ENCODE peak calls at places on chromosomes 12 and 14, in nine cellular contexts. One of them, this sample, is unnamed.
A peak's percentile ranks its signal among the peaks of the same experiment; 100 is the strongest.

GRCh38 chr12:50505386-50505827 is 622 bp downstream of the DIP2B start:
- DNase-seq in heart left ventricle: peak; percentile 49
- DNase-seq in IMR-90: no peak
- DNase-seq in kidney: peak; percentile 72
- DNase-seq in aorta: peak; percentile 49
- DNase-seq in endodermal cell: no peak
- DNase-seq in gastrocnemius medialis: no peak
- DNase-seq in naive thymus-derived CD4-positive, alpha-beta T cell: peak; percentile 32
- DNase-seq in right lobe of liver: peak; percentile 63
- DNase-seq in this sample: peak; percentile 27

GRCh38 chr12:95215925-95216324 is 1.3 kb downstream of the FGD6 start:
- DNase-seq in heart left ventricle: no peak
- DNase-seq in IMR-90: peak; percentile 75
- DNase-seq in kidney: no peak
- DNase-seq in aorta: no peak
- DNase-seq in endodermal cell: no peak
- DNase-seq in gastrocnemius medialis: no peak
- DNase-seq in naive thymus-derived CD4-positive, alpha-beta T cell: no peak
- DNase-seq in right lobe of liver: no peak
- DNase-seq in this sample: peak; percentile 71

GRCh38 chr14:68715032-68715924 is 77.6 kb downstream of the ZFP36L1 start:
- DNase-seq in heart left ventricle: no peak
- DNase-seq in IMR-90: peak; percentile 58
- DNase-seq in kidney: no peak
- DNase-seq in aorta: no peak
- DNase-seq in endodermal cell: no peak
- DNase-seq in gastrocnemius medialis: peak; percentile 66
- DNase-seq in naive thymus-derived CD4-positive, alpha-beta T cell: no peak
- DNase-seq in right lobe of liver: no peak
- DNase-seq in this sample: peak; percentile 87

GRCh38 chr12:64998327-64999156 is 122.6 kb downstream of the WIF1 start:
- DNase-seq in heart left ventricle: no peak
- DNase-seq in IMR-90: no peak
- DNase-seq in kidney: no peak
- DNase-seq in aorta: no peak
- DNase-seq in endodermal cell: no peak
- DNase-seq in gastrocnemius medialis: no peak
- DNase-seq in naive thymus-derived CD4-positive, alpha-beta T cell: no peak
- DNase-seq in right lobe of liver: no peak
- DNase-seq in this sample: peak; percentile 44

GRCh38 chr12:41141076-41141475 is 47.0 kb upstream of the PDZRN4 start:
- DNase-seq in heart left ventricle: no peak
- DNase-seq in IMR-90: no peak
- DNase-seq in kidney: no peak
- DNase-seq in aorta: no peak
- DNase-seq in endodermal cell: no peak
- DNase-seq in gastrocnemius medialis: no peak
- DNase-seq in naive thymus-derived CD4-positive, alpha-beta T cell: no peak
- DNase-seq in right lobe of liver: no peak
- DNase-seq in this sample: no peak

GRCh38 chr14:69650948-69651369 is 39.6 kb downstream of the SUSD6 start:
- DNase-seq in heart left ventricle: no peak
- DNase-seq in IMR-90: no peak
- DNase-seq in kidney: no peak
- DNase-seq in aorta: no peak
- DNase-seq in endodermal cell: peak; percentile 67
- DNase-seq in gastrocnemius medialis: no peak
- DNase-seq in naive thymus-derived CD4-positive, alpha-beta T cell: no peak
- DNase-seq in right lobe of liver: no peak
- DNase-seq in this sample: peak; percentile 40

GRCh38 chr14:59328410-59328809 is 136.8 kb downstream of the GPR135 start:
- DNase-seq in heart left ventricle: no peak
- DNase-seq in IMR-90: peak; percentile 27
- DNase-seq in kidney: no peak
- DNase-seq in aorta: no peak
- DNase-seq in endodermal cell: no peak
- DNase-seq in gastrocnemius medialis: no peak
- DNase-seq in naive thymus-derived CD4-positive, alpha-beta T cell: no peak
- DNase-seq in right lobe of liver: no peak
- DNase-seq in this sample: no peak

GRCh38 chr12:31034372-31034771 is 39.3 kb upstream of the DDX11 start:
- DNase-seq in heart left ventricle: no peak
- DNase-seq in IMR-90: no peak
- DNase-seq in kidney: no peak
- DNase-seq in aorta: no peak
- DNase-seq in endodermal cell: peak; percentile 30
- DNase-seq in gastrocnemius medialis: no peak
- DNase-seq in naive thymus-derived CD4-positive, alpha-beta T cell: no peak
- DNase-seq in right lobe of liver: no peak
- DNase-seq in this sample: no peak

GRCh38 chr14:62206456-62206855 is 444.2 kb downstream of the SNAPC1 start:
- DNase-seq in heart left ventricle: no peak
- DNase-seq in IMR-90: peak; percentile 54
- DNase-seq in kidney: no peak
- DNase-seq in aorta: no peak
- DNase-seq in endodermal cell: no peak
- DNase-seq in gastrocnemius medialis: no peak
- DNase-seq in naive thymus-derived CD4-positive, alpha-beta T cell: no peak
- DNase-seq in right lobe of liver: no peak
- DNase-seq in this sample: no peak

DNA sequence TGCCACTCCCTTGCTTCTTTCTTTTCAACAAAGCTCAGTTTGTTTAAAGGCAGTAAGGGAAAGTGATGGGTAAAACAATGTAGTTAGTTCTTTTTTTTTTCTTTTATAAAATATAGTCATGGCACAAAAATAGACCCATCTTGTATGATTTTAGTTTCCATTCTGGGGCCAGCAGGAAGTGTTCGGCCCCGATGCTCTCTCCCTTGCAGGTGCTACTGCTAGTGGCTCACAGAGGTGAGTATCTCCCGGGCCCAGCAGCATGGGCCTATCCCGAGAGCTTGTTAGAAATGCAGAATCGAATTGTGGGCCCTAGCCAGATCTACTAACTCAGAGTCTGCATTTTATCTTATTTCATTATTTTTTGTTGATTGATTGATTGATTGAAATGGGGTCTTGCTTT is 78.7 kb downstream of the SYNE3 start:
- DNase-seq in heart left ventricle: no peak
- DNase-seq in IMR-90: no peak
- DNase-seq in kidney: no peak
- DNase-seq in aorta: no peak
- DNase-seq in endodermal cell: no peak
- DNase-seq in gastrocnemius medialis: no peak
- DNase-seq in naive thymus-derived CD4-positive, alpha-beta T cell: no peak
- DNase-seq in right lobe of liver: no peak
- DNase-seq in this sample: no peak
- H3K4me1 ChIP-seq in heart left ventricle: no peaks in the 10 kb centered on the region
- H3K4me1 ChIP-seq in IMR-90: peaks cover 5% of the 10 kb centered on the region
- H3K4me1 ChIP-seq in kidney: peaks cover 7% of the 10 kb centered on the region
- H3K4me1 ChIP-seq in aorta: no peaks in the 10 kb centered on the region
- H3K4me1 ChIP-seq in endodermal cell: no peaks in the 10 kb centered on the region
- H3K4me1 ChIP-seq in gastrocnemius medialis: no peaks in the 10 kb centered on the region
- H3K4me1 ChIP-seq in naive thymus-derived CD4-positive, alpha-beta T cell: no peaks in the 10 kb centered on the region
- H3K4me1 ChIP-seq in right lobe of liver: peaks cover 22% of the 10 kb centered on the region
- H3K4me1 ChIP-seq in this sample: no peaks in the 10 kb centered on the region

GRCh38 chr14:87615822-87616679 is 376.9 kb downstream of the GALC start:
- DNase-seq in heart left ventricle: peak; percentile 30
- DNase-seq in IMR-90: peak; percentile 19
- DNase-seq in kidney: no peak
- DNase-seq in aorta: peak; percentile 48
- DNase-seq in endodermal cell: peak; percentile 93
- DNase-seq in gastrocnemius medialis: peak; percentile 11
- DNase-seq in naive thymus-derived CD4-positive, alpha-beta T cell: peak; percentile 11
- DNase-seq in right lobe of liver: no peak
- DNase-seq in this sample: peak; percentile 58
- H3K4me1 ChIP-seq in heart left ventricle: no peaks in the 10 kb centered on the region
- H3K4me1 ChIP-seq in IMR-90: no peaks in the 10 kb centered on the region
- H3K4me1 ChIP-seq in kidney: no peaks in the 10 kb centered on the region
- H3K4me1 ChIP-seq in aorta: no peaks in the 10 kb centered on the region
- H3K4me1 ChIP-seq in endodermal cell: no peaks in the 10 kb centered on the region
- H3K4me1 ChIP-seq in gastrocnemius medialis: no peaks in the 10 kb centered on the region
- H3K4me1 ChIP-seq in naive thymus-derived CD4-positive, alpha-beta T cell: no peaks in the 10 kb centered on the region
- H3K4me1 ChIP-seq in right lobe of liver: no peaks in the 10 kb centered on the region
- H3K4me1 ChIP-seq in this sample: no peaks in the 10 kb centered on the region

DNA sequence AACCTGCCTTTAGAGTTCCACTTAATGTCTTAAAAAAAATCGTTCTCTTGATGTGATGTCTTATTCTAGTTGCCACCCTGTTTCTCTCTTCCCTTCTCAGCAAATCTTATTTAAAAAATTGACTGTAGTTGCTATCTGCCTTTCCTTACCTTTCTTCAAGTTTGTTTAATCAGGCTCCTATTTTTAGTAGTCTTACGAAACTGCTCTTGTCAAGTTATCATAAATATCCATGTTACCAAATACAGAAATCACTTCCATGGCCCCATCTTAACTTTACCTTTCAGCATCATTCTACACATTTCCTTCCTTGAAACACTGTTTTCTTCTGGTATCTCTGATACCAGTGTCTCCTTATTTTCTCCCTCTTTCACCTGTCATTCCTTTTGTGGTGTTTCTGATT is 227.3 kb downstream of the ERC1 start:
- DNase-seq in heart left ventricle: no peak
- DNase-seq in IMR-90: no peak
- DNase-seq in kidney: no peak
- DNase-seq in aorta: no peak
- DNase-seq in endodermal cell: no peak
- DNase-seq in gastrocnemius medialis: no peak
- DNase-seq in naive thymus-derived CD4-positive, alpha-beta T cell: no peak
- DNase-seq in right lobe of liver: no peak
- DNase-seq in this sample: no peak
- H3K4me1 ChIP-seq in heart left ventricle: peaks cover 56% of the 10 kb centered on the region
- H3K4me1 ChIP-seq in IMR-90: peaks cover 7% of the 10 kb centered on the region
- H3K4me1 ChIP-seq in kidney: no peaks in the 10 kb centered on the region
- H3K4me1 ChIP-seq in aorta: peaks cover 3% of the 10 kb centered on the region
- H3K4me1 ChIP-seq in endodermal cell: no peaks in the 10 kb centered on the region
- H3K4me1 ChIP-seq in gastrocnemius medialis: peaks cover 39% of the 10 kb centered on the region
- H3K4me1 ChIP-seq in naive thymus-derived CD4-positive, alpha-beta T cell: no peaks in the 10 kb centered on the region
- H3K4me1 ChIP-seq in right lobe of liver: peaks cover 22% of the 10 kb centered on the region
- H3K4me1 ChIP-seq in this sample: peaks cover 13% of the 10 kb centered on the region

GRCh38 chr14:99196310-99196650 is 75.7 kb downstream of the BCL11B start:
- DNase-seq in heart left ventricle: no peak
- DNase-seq in IMR-90: no peak
- DNase-seq in kidney: peak; percentile 59
- DNase-seq in aorta: no peak
- DNase-seq in endodermal cell: no peak
- DNase-seq in gastrocnemius medialis: no peak
- DNase-seq in naive thymus-derived CD4-positive, alpha-beta T cell: no peak
- DNase-seq in right lobe of liver: no peak
- DNase-seq in this sample: no peak
- H3K4me1 ChIP-seq in heart left ventricle: peaks cover 10% of the 10 kb centered on the region
- H3K4me1 ChIP-seq in IMR-90: no peaks in the 10 kb centered on the region
- H3K4me1 ChIP-seq in kidney: peaks cover 9% of the 10 kb centered on the region
- H3K4me1 ChIP-seq in aorta: no peaks in the 10 kb centered on the region
- H3K4me1 ChIP-seq in endodermal cell: no peaks in the 10 kb centered on the region
- H3K4me1 ChIP-seq in gastrocnemius medialis: peaks cover 15% of the 10 kb centered on the region
- H3K4me1 ChIP-seq in naive thymus-derived CD4-positive, alpha-beta T cell: peaks cover 82% of the 10 kb centered on the region
- H3K4me1 ChIP-seq in right lobe of liver: peaks cover 7% of the 10 kb centered on the region
- H3K4me1 ChIP-seq in this sample: peaks cover 5% of the 10 kb centered on the region

GRCh38 chr14:22476882-22477281 is 112.1 kb downstream of the DAD1 start:
- DNase-seq in heart left ventricle: no peak
- DNase-seq in IMR-90: no peak
- DNase-seq in kidney: no peak
- DNase-seq in aorta: no peak
- DNase-seq in endodermal cell: no peak
- DNase-seq in gastrocnemius medialis: no peak
- DNase-seq in naive thymus-derived CD4-positive, alpha-beta T cell: no peak
- DNase-seq in right lobe of liver: no peak
- DNase-seq in this sample: no peak

GRCh38 chr14:22478247-22478646 is 110.8 kb downstream of the DAD1 start:
- DNase-seq in heart left ventricle: no peak
- DNase-seq in IMR-90: no peak
- DNase-seq in kidney: no peak
- DNase-seq in aorta: no peak
- DNase-seq in endodermal cell: no peak
- DNase-seq in gastrocnemius medialis: no peak
- DNase-seq in naive thymus-derived CD4-positive, alpha-beta T cell: no peak
- DNase-seq in right lobe of liver: no peak
- DNase-seq in this sample: no peak

GRCh38 chr14:22478670-22479069 is 110.4 kb downstream of the DAD1 start:
- DNase-seq in heart left ventricle: peak; percentile 40
- DNase-seq in IMR-90: no peak
- DNase-seq in kidney: no peak
- DNase-seq in aorta: no peak
- DNase-seq in endodermal cell: no peak
- DNase-seq in gastrocnemius medialis: no peak
- DNase-seq in naive thymus-derived CD4-positive, alpha-beta T cell: no peak
- DNase-seq in right lobe of liver: no peak
- DNase-seq in this sample: no peak

GRCh38 chr14:22479132-22479531 is 109.9 kb downstream of the DAD1 start:
- DNase-seq in heart left ventricle: no peak
- DNase-seq in IMR-90: no peak
- DNase-seq in kidney: no peak
- DNase-seq in aorta: no peak
- DNase-seq in endodermal cell: no peak
- DNase-seq in gastrocnemius medialis: no peak
- DNase-seq in naive thymus-derived CD4-positive, alpha-beta T cell: no peak
- DNase-seq in right lobe of liver: no peak
- DNase-seq in this sample: no peak

DNA sequence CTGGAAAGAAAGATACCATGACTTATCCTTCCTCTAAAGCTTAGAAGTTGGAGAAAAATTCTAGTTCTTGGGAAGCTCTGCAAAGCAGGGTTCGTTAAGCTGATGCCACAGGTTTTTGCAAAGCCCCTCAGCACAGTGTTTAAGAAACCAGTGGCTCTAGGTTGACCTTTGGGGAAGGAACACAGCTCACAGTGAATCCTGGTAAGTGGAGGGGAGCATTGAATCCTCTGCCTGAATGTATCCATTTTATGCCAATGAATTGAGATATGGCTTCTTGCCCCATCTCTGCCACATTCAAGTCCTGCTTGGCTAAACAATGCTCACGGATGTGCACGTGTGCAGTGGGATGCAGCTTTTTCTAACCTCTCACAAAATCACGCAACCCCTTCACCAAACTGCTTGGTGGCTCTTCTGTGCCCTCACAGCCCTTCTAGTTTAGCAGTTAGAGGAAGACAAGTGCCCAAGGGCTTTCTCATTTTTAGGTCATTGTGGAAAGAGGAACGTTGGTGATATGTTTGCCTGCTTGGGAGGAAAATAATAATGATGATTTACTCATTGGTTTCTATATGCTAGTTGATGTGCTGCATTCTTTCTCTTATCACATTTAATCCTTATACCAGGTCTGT is 111.3 kb downstream of the DAD1 start:
- DNase-seq in heart left ventricle: no peak
- DNase-seq in IMR-90: no peak
- DNase-seq in kidney: no peak
- DNase-seq in aorta: no peak
- DNase-seq in endodermal cell: no peak
- DNase-seq in gastrocnemius medialis: no peak
- DNase-seq in naive thymus-derived CD4-positive, alpha-beta T cell: no peak
- DNase-seq in right lobe of liver: no peak
- DNase-seq in this sample: no peak
- H3K4me1 ChIP-seq in heart left ventricle: peaks cover 57% of the 10 kb centered on the region
- H3K4me1 ChIP-seq in IMR-90: no peaks in the 10 kb centered on the region
- H3K4me1 ChIP-seq in kidney: no peaks in the 10 kb centered on the region
- H3K4me1 ChIP-seq in aorta: peaks cover 6% of the 10 kb centered on the region
- H3K4me1 ChIP-seq in endodermal cell: peaks cover 28% of the 10 kb centered on the region
- H3K4me1 ChIP-seq in gastrocnemius medialis: peaks cover 22% of the 10 kb centered on the region
- H3K4me1 ChIP-seq in naive thymus-derived CD4-positive, alpha-beta T cell: no peaks in the 10 kb centered on the region
- H3K4me1 ChIP-seq in right lobe of liver: no peaks in the 10 kb centered on the region
- H3K4me1 ChIP-seq in this sample: no peaks in the 10 kb centered on the region

This sample was measured in foreskin keratinocyte.